ENCODE peak calls at places on chromosome 1, in eight cellular contexts. U is stomach; S is thoracic aorta; A is IMR-90; G is heart right ventricle; Y is neural progenitor cell; T is CD4-positive, CD25-positive, alpha-beta regulatory T cell; X is testis. E is an unnamed sample.

GRCh38 chr1:41936107-41936506 is 17.4 kb upstream of the HIVEP3 start:
- DNase-seq in U (no peak), S (no peak), A (peak; percentile 70), G (no peak), Y (no peak), T (no peak), X (no peak), E (no peak)

GRCh38 chr1:186225089-186225488 is 150.0 kb downstream of the TPR start:
- DNase-seq in U (no peak), S (no peak), A (no peak), G (no peak), Y (no peak), T (no peak), X (no peak), E (no peak)

GRCh38 chr1:62685431-62685859 is 2.7 kb downstream of the DOCK7 start:
- DNase-seq in U (no peak), S (no peak), A (peak; percentile 41), G (no peak), Y (no peak), T (no peak), X (no peak), E (peak; percentile 44)

GRCh38 chr1:70003509-70003908 is 201.9 kb downstream of the LRRC40 start:
- DNase-seq in U (no peak), S (no peak), A (no peak), G (no peak), Y (no peak), T (no peak), X (no peak), E (no peak)

GRCh38 chr1:59692591-59692990 is 122.2 kb upstream of the HOOK1 start:
- DNase-seq in U (no peak), S (no peak), A (peak; percentile 98), G (no peak), Y (no peak), T (no peak), X (no peak), E (peak; percentile 33)

GRCh38 chr1:91402023-91402422 is 2.6 kb downstream of the HFM1 start:
- DNase-seq in U (no peak), S (no peak), A (peak; percentile 20), G (no peak), Y (no peak), T (no peak), X (no peak), E (no peak)

GRCh38 chr1:210978316-210978993 is 155.5 kb downstream of the KCNH1 start:
- DNase-seq in U (no peak), S (no peak), A (no peak), G (no peak), Y (no peak), T (no peak), X (no peak), E (no peak)

GRCh38 chr1:53807916-53808315 is 30.2 kb downstream of the NDC1 start:
- DNase-seq in U (no peak), S (no peak), A (peak; percentile 92), G (no peak), Y (no peak), T (no peak), X (no peak), E (no peak)

GRCh38 chr1:214573386-214574358 is 22.3 kb upstream of the PTPN14 start:
- DNase-seq in U (no peak), S (no peak), A (no peak), G (no peak), Y (no peak), T (no peak), X (no peak), E (no peak)

GRCh38 chr1:227356582-227357228 is 38.4 kb upstream of the CDC42BPA start:
- DNase-seq in U (peak; percentile 36), S (no peak), A (no peak), G (no peak), Y (no peak), T (no peak), X (no peak), E (no peak)

GRCh38 chr1:162822391-162823200 is 32.1 kb downstream of the HSD17B7 start:
- DNase-seq in U (peak; percentile 35), S (no peak), A (no peak), G (no peak), Y (peak; percentile 64), T (no peak), X (peak; percentile 53), E (peak; percentile 19)

GRCh38 chr1:155313266-155313665 is 4.6 kb downstream of the FDPS start:
- DNase-seq in U (no peak), S (no peak), A (no peak), G (no peak), Y (no peak), T (no peak), X (no peak), E (no peak)
- H3K4me1 ChIP-seq in U (peaks cover 26% of the 10 kb centered on the region), S (peaks cover 3% of the 10 kb centered on the region), A (peaks cover 4% of the 10 kb centered on the region), G (peaks cover 7% of the 10 kb centered on the region), Y (peaks cover 14% of the 10 kb centered on the region), T (peaks cover 14% of the 10 kb centered on the region), X (peaks cover 9% of the 10 kb centered on the region), E (no peaks in the 10 kb centered on the region)

DNA sequence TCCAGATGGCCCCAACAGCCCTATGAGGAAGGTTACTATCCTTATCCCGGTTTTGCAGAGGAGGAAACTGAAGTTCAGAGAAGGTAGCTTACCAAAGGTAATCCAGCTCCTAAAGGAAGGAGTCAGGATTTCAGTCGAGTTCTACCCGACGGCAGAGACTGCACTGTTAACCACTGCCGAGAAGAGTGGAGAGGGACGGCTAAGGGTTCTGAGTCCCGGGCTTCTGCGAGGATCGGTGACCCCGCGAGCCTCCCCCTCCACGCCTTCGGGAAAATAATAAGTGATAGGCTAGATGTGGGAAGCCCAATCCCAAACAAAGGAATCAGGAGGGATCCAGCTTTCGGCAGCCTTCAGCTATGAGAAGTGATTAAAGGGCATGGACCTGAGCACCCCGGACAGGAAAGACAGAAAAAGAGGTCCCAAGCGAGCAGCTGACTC is 587 bp downstream of the TMEM53 start:
- DNase-seq in U (no peak), S (no peak), A (no peak), G (no peak), Y (no peak), T (no peak), X (no peak), E (no peak)
- H3K27ac ChIP-seq in U (peak overlapping the region; percentile 98), S (peak overlapping the region; percentile 84), A (peak overlapping the region; percentile 44), G (peak overlapping the region; percentile 94), Y (no peak overlapping the region), T (peak overlapping the region; percentile 82), X (peak overlapping the region; percentile 89), E (peak overlapping the region; percentile 97)

GRCh38 chr1:243982451-243983018 is 68.5 kb upstream of the ZBTB18 start:
- DNase-seq in U (no peak), S (no peak), A (no peak), G (no peak), Y (peak; percentile 47), T (no peak), X (no peak), E (no peak)

GRCh38 chr1:243980071-243980470 is 71.0 kb upstream of the ZBTB18 start:
- DNase-seq in U (no peak), S (no peak), A (no peak), G (no peak), Y (no peak), T (no peak), X (no peak), E (no peak)

GRCh38 chr1:243980471-243980870 is 70.6 kb upstream of the ZBTB18 start:
- DNase-seq in U (no peak), S (no peak), A (no peak), G (no peak), Y (no peak), T (no peak), X (no peak), E (no peak)

GRCh38 chr1:243979396-243979795 is 71.7 kb upstream of the ZBTB18 start:
- DNase-seq in U (no peak), S (no peak), A (no peak), G (no peak), Y (no peak), T (no peak), X (no peak), E (no peak)

GRCh38 chr1:243984788-243985187 is 66.3 kb upstream of the ZBTB18 start:
- DNase-seq in U (no peak), S (no peak), A (no peak), G (no peak), Y (no peak), T (no peak), X (no peak), E (no peak)
- H3K9me3 ChIP-seq in U (no peaks in the 10 kb centered on the region), S (no peaks in the 10 kb centered on the region), A (peaks cover 5% of the 10 kb centered on the region), G (no peaks in the 10 kb centered on the region), Y (no peaks in the 10 kb centered on the region), T (no peaks in the 10 kb centered on the region), X (no peaks in the 10 kb centered on the region), E (no peaks in the 10 kb centered on the region)

GRCh38 chr1:165296205-165296604 is 60.3 kb downstream of the LMX1A start:
- DNase-seq in U (no peak), S (no peak), A (no peak), G (no peak), Y (no peak), T (no peak), X (no peak), E (no peak)

GRCh38 chr1:165303415-165303814 is 53.1 kb downstream of the LMX1A start:
- DNase-seq in U (no peak), S (no peak), A (no peak), G (peak; percentile 12), Y (no peak), T (no peak), X (no peak), E (no peak)

GRCh38 chr1:165298081-165298820 is 58.3 kb downstream of the LMX1A start:
- DNase-seq in U (no peak), S (no peak), A (no peak), G (no peak), Y (peak; percentile 47), T (no peak), X (no peak), E (no peak)
- H3K4me1 ChIP-seq in U (no peaks in the 10 kb centered on the region), S (no peaks in the 10 kb centered on the region), A (no peaks in the 10 kb centered on the region), G (no peaks in the 10 kb centered on the region), Y (peaks cover 9% of the 10 kb centered on the region), T (no peaks in the 10 kb centered on the region), X (no peaks in the 10 kb centered on the region), E (no peaks in the 10 kb centered on the region)

DNA sequence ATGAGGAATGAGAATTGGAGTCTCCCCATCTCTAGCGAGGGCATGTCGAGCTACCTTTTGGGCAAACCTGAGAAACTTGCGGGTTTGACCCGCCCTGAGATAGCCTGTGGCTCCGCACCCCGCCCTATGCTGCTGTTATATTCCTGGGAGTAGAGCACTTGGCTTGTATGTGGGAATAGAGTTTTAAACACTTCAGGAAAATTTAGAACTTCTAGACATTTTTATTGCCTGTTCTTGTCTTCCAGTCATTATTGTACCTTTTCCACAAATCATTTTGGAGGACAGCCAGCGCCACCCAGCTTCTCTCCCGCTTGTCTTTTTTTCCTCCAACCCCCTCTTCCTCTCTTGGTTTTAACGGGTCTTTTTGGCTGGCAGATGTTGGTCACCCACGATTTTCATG is 739 bp downstream of the GNPAT start:
- DNase-seq in U (no peak), S (no peak), A (no peak), G (peak; percentile 8), Y (peak; percentile 16), T (no peak), X (peak; percentile 34), E (no peak)
- H3K27ac ChIP-seq in U (peak overlapping the region; percentile 89), S (peak overlapping the region; percentile 75), A (peak overlapping the region; percentile 27), G (peak overlapping the region; percentile 93), Y (no peak overlapping the region), T (peak overlapping the region; percentile 78), X (peak overlapping the region; percentile 76), E (peak overlapping the region; percentile 80)

GRCh38 chr1:2941040-2941439 is 80.2 kb upstream of the ACTRT2 start:
- DNase-seq in U (no peak), S (no peak), A (no peak), G (no peak), Y (no peak), T (no peak), X (no peak), E (no peak)
- H3K9me3 ChIP-seq in U (peaks cover 29% of the 10 kb centered on the region), S (peaks cover 3% of the 10 kb centered on the region), A (peaks cover 62% of the 10 kb centered on the region), G (peaks cover 3% of the 10 kb centered on the region), Y (no peaks in the 10 kb centered on the region), T (no peaks in the 10 kb centered on the region), X (no peaks in the 10 kb centered on the region), E (no peaks in the 10 kb centered on the region)

GRCh38 chr1:231414260-231415016 is 7.6 kb downstream of the EGLN1 start:
- DNase-seq in U (no peak), S (no peak), A (no peak), G (no peak), Y (no peak), T (no peak), X (no peak), E (no peak)
- H3K4me1 ChIP-seq in U (peaks cover 96% of the 10 kb centered on the region), S (peaks cover 33% of the 10 kb centered on the region), A (peaks cover 11% of the 10 kb centered on the region), G (peaks cover 81% of the 10 kb centered on the region), Y (peaks cover 9% of the 10 kb centered on the region), T (peaks cover 55% of the 10 kb centered on the region), X (peaks cover 16% of the 10 kb centered on the region), E (peaks cover 11% of the 10 kb centered on the region)